ENCODE peak calls at places on chromosomes 1 and 21, in four cellular contexts. O is progenitor cell of endocrine pancreas, T is GM13976, Z is iPS-NIHi11. I is an unnamed sample.

GRCh38 chr1:101002551-101002950 is 23.0 kb downstream of the DPH5 start:
- DNase-seq in O (no peak), T (no peak), Z (no peak), I (no peak)

GRCh38 chr1:173669491-173669941 is at the start of gene ANKRD45:
- DNase-seq in O (peak), T (peak), Z (peak), I (no peak)

GRCh38 chr1:117169871-117170596 is 40.7 kb downstream of the VTCN1 start:
- DNase-seq in O (no peak), T (no peak), Z (peak), I (no peak)

GRCh38 chr1:36881071-36881405 is 153.3 kb downstream of the GRIK3 start:
- DNase-seq in O (no peak), T (peak), Z (no peak), I (no peak)

GRCh38 chr1:32741417-32742131 is 39.0 kb upstream of the SYNC start:
- DNase-seq in O (no peak), T (peak), Z (peak), I (peak)

GRCh38 chr21:43278766-43279577 is 110.2 kb downstream of the CRYAA start:
- DNase-seq in O (no peak), T (no peak), Z (no peak), I (no peak)

GRCh38 chr1:185973645-185974044 is 239.5 kb downstream of the HMCN1 start:
- DNase-seq in O (no peak), T (no peak), Z (no peak), I (no peak)

GRCh38 chr1:65459397-65459768 is 38.9 kb downstream of the LEPR start:
- DNase-seq in O (no peak), T (peak), Z (peak), I (peak)

GRCh38 chr1:177862916-177863315 is 106.9 kb downstream of the SEC16B start:
- DNase-seq in O (no peak), T (no peak), Z (no peak), I (no peak)

GRCh38 chr1:39751595-39751994 is 12.9 kb downstream of the PPIE start:
- DNase-seq in O (no peak), T (no peak), Z (no peak), I (no peak)

GRCh38 chr1:151568626-151569088 is 28.5 kb downstream of the TUFT1 start:
- DNase-seq in O (no peak), T (no peak), Z (no peak), I (no peak)

GRCh38 chr1:19512545-19512944 is 27.2 kb upstream of the CAPZB start:
- DNase-seq in O (no peak), T (no peak), Z (no peak), I (no peak)

GRCh38 chr1:27391511-27392095 is 819 bp upstream of the GPR3 start:
- DNase-seq in O (no peak), T (no peak), Z (peak), I (peak)

GRCh38 chr1:226149806-226150205 is 36.7 kb downstream of the ACBD3 start:
- DNase-seq in O (no peak), T (no peak), Z (no peak), I (no peak)

GRCh38 chr1:119784127-119784781 is 15.5 kb upstream of the HMGCS2 start:
- DNase-seq in O (no peak), T (no peak), Z (no peak), I (no peak)

GRCh38 chr1:153771841-153772593 is 3.2 kb upstream of the SLC27A3 start:
- DNase-seq in O (peak), T (no peak), Z (peak), I (no peak)

GRCh38 chr1:220544901-220545303 is 17.0 kb downstream of the MARK1 start:
- DNase-seq in O (no peak), T (no peak), Z (peak), I (no peak)

GRCh38 chr1:14910947-14911721 is 242.4 kb upstream of the TMEM51 start:
- DNase-seq in O (no peak), T (no peak), Z (no peak), I (no peak)

GRCh38 chr1:194640322-194640721 is 1453.9 kb upstream of the B3GALT2 start:
- DNase-seq in O (no peak), T (no peak), Z (no peak), I (no peak)

GRCh38 chr1:199150764-199151163 is 511.9 kb downstream of the PTPRC start:
- DNase-seq in O (no peak), T (no peak), Z (no peak), I (no peak)

GRCh38 chr21:36579898-36580297 is 100.0 kb upstream of the CLDN14 start:
- DNase-seq in O (no peak), T (no peak), Z (no peak), I (no peak)

GRCh38 chr21:41894922-41895557 is 15.9 kb upstream of the PRDM15 start:
- DNase-seq in O (no peak), T (no peak), Z (no peak), I (no peak)

GRCh38 chr1:112410704-112411103 is 14.7 kb downstream of the CTTNBP2NL start:
- DNase-seq in O (no peak), T (no peak), Z (no peak), I (no peak)

GRCh38 chr1:203216274-203217138 is 13.0 kb downstream of the CHIT1 start:
- DNase-seq in O (peak), T (peak), Z (peak), I (peak)

GRCh38 chr1:151981178-151981525 is 12.5 kb downstream of the S100A10 start:
- DNase-seq in O (no peak), T (no peak), Z (no peak), I (no peak)

GRCh38 chr1:29275435-29275834 is 39.1 kb downstream of the PTPRU start:
- DNase-seq in O (no peak), T (no peak), Z (no peak), I (no peak)

GRCh38 chr1:59249738-59250137 is 47.2 kb upstream of the FGGY start:
- DNase-seq in O (no peak), T (no peak), Z (no peak), I (no peak)

GRCh38 chr21:46323227-46323709 is 402 bp downstream of the C21orf58 start:
- DNase-seq in O (no peak), T (no peak), Z (no peak), I (no peak)

GRCh38 chr1:247386695-247387094 is 29.3 kb upstream of the NLRP3 start:
- DNase-seq in O (no peak), T (no peak), Z (no peak), I (no peak)

GRCh38 chr1:246258250-246258649 is 248.8 kb downstream of the SMYD3 start:
- DNase-seq in O (no peak), T (no peak), Z (no peak), I (no peak)

GRCh38 chr1:153032677-153033308 is 1.8 kb downstream of the SPRR1B start:
- DNase-seq in O (no peak), T (peak), Z (peak), I (no peak)

GRCh38 chr1:111290640-111291039 is at the start of gene CHIA:
- DNase-seq in O (no peak), T (no peak), Z (no peak), I (no peak)

GRCh38 chr1:86258106-86258505 is 101.5 kb upstream of the COL24A1 start:
- DNase-seq in O (no peak), T (no peak), Z (no peak), I (no peak)